ENCODE peak calls at places on chromosomes 5 and 9, in ten cellular contexts. Q is GM23338; I is GM06990; U is lung; J is adrenal gland; O is CD8-positive, alpha-beta T cell; S is fibroblast of lung; X is heart left ventricle; F is spleen; B is HCT116. M is an unnamed sample.

GRCh38 chr5:17187401-17187800 is 30.0 kb upstream of the BASP1 start:
- DNase-seq in Q (no peak), I (no peak), U (no peak), J (no peak), O (no peak), S (peak; percentile 44), X (no peak), F (no peak), B (no peak), M (no peak)

GRCh38 chr5:83777856-83778255 is 57.2 kb upstream of the HAPLN1 start:
- DNase-seq in Q (no peak), I (no peak), U (no peak), J (no peak), O (no peak), S (no peak), X (no peak), F (no peak), B (no peak), M (no peak)

GRCh38 chr9:127506814-127507750 is 55.8 kb downstream of the LRSAM1 start:
- DNase-seq in Q (no peak), I (no peak), U (no peak), J (peak; percentile 76), O (no peak), S (peak; percentile 51), X (peak; percentile 57), F (no peak), B (no peak), M (no peak)

GRCh38 chr5:95743877-95744276 is 12.7 kb downstream of the RHOBTB3 start:
- DNase-seq in Q (no peak), I (no peak), U (no peak), J (no peak), O (no peak), S (no peak), X (no peak), F (no peak), B (no peak), M (no peak)

GRCh38 chr9:3708751-3709150 is 182.9 kb upstream of the RFX3 start:
- DNase-seq in Q (no peak), I (no peak), U (no peak), J (peak; percentile 45), O (no peak), S (peak; percentile 15), X (no peak), F (no peak), B (no peak), M (peak; percentile 18)

GRCh38 chr5:41788800-41789395 is 81.3 kb downstream of the OXCT1 start:
- DNase-seq in Q (no peak), I (no peak), U (no peak), J (no peak), O (no peak), S (peak; percentile 82), X (no peak), F (no peak), B (no peak), M (no peak)

GRCh38 chr9:6007770-6008168 is 7.7 kb downstream of the RANBP6 start:
- DNase-seq in Q (peak; percentile 89), I (peak; percentile 86), U (peak; percentile 76), J (peak; percentile 84), O (peak; percentile 85), S (peak; percentile 63), X (peak; percentile 89), F (peak; percentile 96), B (peak; percentile 27), M (peak; percentile 73)

GRCh38 chr9:125749951-125750655 is 2.9 kb downstream of the PBX3 start:
- DNase-seq in Q (no peak), I (no peak), U (no peak), J (no peak), O (no peak), S (peak; percentile 66), X (no peak), F (no peak), B (no peak), M (no peak)

GRCh38 chr5:74943905-74944304 is 77.7 kb upstream of the FAM169A start:
- DNase-seq in Q (peak; percentile 76), I (no peak), U (no peak), J (no peak), O (no peak), S (no peak), X (no peak), F (no peak), B (no peak), M (no peak)
- TF ChIP-seq CTCF in Q (peak; percentile 64), I (peak; percentile 32), U (no peak), J (no peak), O (peak; percentile 22), S (no peak), X (no peak), F (no peak), B (no peak), M (no peak)

GRCh38 chr5:15487228-15487627 is 12.8 kb upstream of the FBXL7 start:
- DNase-seq in Q (no peak), I (no peak), U (no peak), J (no peak), O (no peak), S (no peak), X (no peak), F (no peak), B (no peak), M (no peak)
- TF ChIP-seq CTCF in Q (no peak), I (no peak), U (no peak), J (no peak), O (no peak), S (no peak), X (no peak), F (no peak), B (no peak), M (no peak)

DNA sequence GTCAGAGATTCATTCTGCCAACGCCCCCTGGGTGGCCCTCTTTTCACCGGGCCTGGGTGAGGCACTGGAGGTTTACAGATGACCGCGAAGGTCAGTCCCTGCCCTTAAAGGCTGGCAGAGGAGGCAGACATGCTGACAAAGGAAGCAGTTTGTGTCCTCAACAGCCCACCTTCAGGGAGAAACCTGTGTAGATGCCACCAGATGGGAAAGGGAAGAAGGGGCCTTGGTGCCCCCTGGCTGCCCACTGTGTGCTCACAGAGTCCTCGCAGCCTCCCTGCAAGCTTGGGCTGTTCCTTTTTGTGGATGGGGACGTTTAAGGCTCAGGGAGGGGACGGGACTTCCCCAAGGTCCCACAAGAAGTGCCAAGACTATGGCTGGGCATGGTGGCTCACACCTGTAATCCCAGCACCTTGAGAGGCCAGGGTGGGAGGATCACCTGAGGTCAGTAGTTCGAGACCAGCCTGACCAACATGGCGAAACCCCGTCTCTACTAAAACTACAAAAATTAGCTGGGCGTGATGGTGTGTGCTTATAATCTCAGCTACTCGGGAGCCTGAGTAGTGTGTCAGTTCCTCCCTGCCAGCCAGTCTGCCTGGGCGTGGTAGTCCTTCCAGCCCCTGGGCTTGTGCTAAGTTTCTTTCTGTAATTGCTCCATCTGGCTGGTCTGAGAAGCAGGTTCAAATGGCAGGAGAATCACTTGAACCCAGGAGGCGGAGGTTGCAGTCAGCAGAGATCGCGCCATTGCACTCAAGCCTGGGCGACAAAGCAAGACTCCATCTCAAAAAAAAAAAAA is 36.2 kb downstream of the NEK6 start:
- DNase-seq in Q (no peak), I (no peak), U (no peak), J (no peak), O (no peak), S (no peak), X (no peak), F (no peak), B (no peak), M (no peak)
- TF ChIP-seq CTCF in Q (peak; percentile 8), I (no peak), U (no peak), J (no peak), O (peak; percentile 29), S (no peak), X (peak; percentile 33), F (peak; percentile 19), B (no peak), M (no peak)

DNA sequence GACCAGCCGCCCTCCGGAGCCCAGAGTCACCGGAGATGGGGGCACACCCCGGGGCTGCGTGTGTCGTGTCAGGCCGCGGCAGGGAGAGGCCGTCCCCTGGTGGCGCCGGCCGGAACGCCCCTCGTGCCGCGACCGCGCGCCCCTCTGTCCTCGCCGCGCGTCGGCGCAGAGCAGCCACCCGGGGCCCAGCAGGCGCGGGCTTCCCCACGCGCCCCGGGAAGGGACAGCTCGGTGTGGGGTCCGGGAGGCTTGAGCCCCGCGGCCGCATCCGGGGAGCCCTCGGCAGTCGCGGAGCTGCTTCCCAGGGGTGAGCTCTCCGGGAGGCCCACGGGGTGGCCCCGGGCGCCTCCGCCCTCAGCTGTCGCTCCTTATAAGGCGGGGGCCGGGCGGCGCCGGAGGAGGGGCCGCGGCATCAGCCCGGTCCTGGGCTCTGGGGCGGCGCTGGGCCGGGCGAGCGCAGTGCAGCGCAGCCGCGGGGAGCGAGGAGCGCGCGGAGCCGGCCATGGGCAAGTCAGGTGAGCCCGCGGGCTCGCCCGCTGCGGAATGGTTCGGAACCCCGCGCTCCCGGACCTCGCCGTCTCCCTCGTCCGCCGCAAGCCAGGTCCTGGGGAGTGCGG is at the start of gene GLIPR2:
- DNase-seq in Q (peak; percentile 82), I (peak; percentile 84), U (peak; percentile 80), J (peak; percentile 79), O (peak; percentile 84), S (peak; percentile 70), X (peak; percentile 91), F (peak; percentile 97), B (peak; percentile 26), M (peak; percentile 23)
- TF ChIP-seq CTCF in Q (no peak), I (no peak), U (no peak), J (peak; percentile 43), O (peak; percentile 26), S (no peak), X (no peak), F (peak; percentile 44), B (no peak), M (no peak)

DNA sequence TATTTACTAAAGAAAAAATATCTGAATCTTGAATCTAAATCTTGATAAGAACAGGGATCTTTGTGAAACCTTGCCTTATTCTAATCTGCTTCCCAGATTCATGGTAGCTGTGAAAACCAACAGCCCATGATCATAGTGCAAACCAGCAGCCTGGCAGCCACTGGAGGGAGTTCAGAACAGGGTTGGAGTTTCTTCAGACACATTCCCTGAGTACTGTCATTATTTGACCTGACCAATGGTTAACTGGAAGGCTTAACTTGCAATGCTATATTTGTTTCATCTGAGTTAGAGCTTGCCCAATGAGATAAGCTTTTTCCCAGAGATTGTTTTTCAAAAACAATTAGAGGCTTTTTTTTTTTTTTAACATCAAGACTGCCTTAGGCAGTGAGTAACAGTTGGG is 47.8 kb downstream of the LOX start:
- DNase-seq in Q (peak; percentile 15), I (no peak), U (no peak), J (no peak), O (no peak), S (no peak), X (no peak), F (no peak), B (no peak), M (no peak)
- TF ChIP-seq CTCF in Q (peak; percentile 19), I (no peak), U (no peak), J (no peak), O (no peak), S (no peak), X (no peak), F (no peak), B (no peak), M (no peak)

DNA sequence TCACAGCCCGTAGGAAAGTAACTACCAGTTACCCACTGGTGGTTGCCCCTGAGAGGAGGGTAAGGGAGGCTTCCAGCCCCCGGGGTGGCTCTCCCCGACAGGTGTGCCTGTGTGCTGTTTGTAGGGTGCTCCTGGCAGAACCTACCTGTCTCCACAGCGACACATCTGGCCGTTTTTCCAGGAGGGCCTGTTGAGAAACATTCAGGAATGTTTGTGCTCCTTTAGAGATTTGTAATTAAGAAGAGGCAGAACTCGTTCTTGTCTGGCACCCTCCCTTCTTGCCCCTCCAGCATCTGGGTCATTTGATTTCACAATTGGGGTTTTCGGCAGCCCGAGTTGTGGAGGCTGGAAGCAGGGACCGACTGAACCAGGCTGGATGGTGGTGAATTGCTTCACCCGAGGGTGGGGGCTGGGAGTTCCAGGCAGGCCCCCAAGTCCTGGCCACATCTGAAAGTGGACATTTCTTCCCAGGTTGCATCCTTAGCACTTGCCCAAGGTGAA is 74.2 kb downstream of the WWC1 start:
- DNase-seq in Q (peak; percentile 81), I (no peak), U (peak; percentile 81), J (no peak), O (no peak), S (peak; percentile 59), X (no peak), F (no peak), B (peak; percentile 35), M (peak; percentile 82)
- TF ChIP-seq CTCF in Q (peak; percentile 58), I (no peak), U (no peak), J (no peak), O (no peak), S (no peak), X (no peak), F (no peak), B (peak; percentile 27), M (peak; percentile 50)

M was measured in Calu3.